ENCODE peak calls at places on chromosomes 7 and 10, in nine cellular contexts. B is pancreas; V is omental fat pad; S is thoracic aorta; R is transverse colon; O is A549; N is foreskin fibroblast; H is CD8-positive, alpha-beta T cell; J is B cell. I is an unnamed sample.

GRCh38 chr7:144391823-144392255 is 11.7 kb downstream of the NOBOX start:
- DNase-seq in B (no peak), V (no peak), S (no peak), R (no peak), O (peak), N (peak), H (no peak), J (peak), I (no peak)

GRCh38 chr10:115491526-115492140 is 398.5 kb downstream of the ATRNL1 start:
- DNase-seq in B (no peak), V (no peak), S (no peak), R (no peak), O (no peak), N (no peak), H (no peak), J (no peak), I (no peak)

GRCh38 chr7:159038066-159038465 is 106.6 kb downstream of the VIPR2 start:
- DNase-seq in B (no peak), V (no peak), S (no peak), R (no peak), O (no peak), N (no peak), H (peak), J (no peak), I (no peak)

GRCh38 chr7:50531401-50531906 is 33.8 kb downstream of the DDC start:
- DNase-seq in B (peak), V (no peak), S (no peak), R (no peak), O (peak), N (no peak), H (no peak), J (no peak), I (no peak)

GRCh38 chr7:46772740-46773139 is 809.2 kb downstream of the TNS3 start:
- DNase-seq in B (no peak), V (no peak), S (no peak), R (no peak), O (no peak), N (no peak), H (no peak), J (no peak), I (no peak)

GRCh38 chr10:54060572-54060971 is 740.5 kb downstream of the PCDH15 start:
- DNase-seq in B (no peak), V (no peak), S (no peak), R (no peak), O (no peak), N (no peak), H (no peak), J (no peak), I (no peak)

GRCh38 chr7:20786779-20787651 is at the start of gene SP8:
- DNase-seq in B (no peak), V (no peak), S (no peak), R (no peak), O (no peak), N (no peak), H (no peak), J (peak), I (peak)

GRCh38 chr10:127797339-127797738 is 60.4 kb downstream of the FOXI2 start:
- DNase-seq in B (no peak), V (no peak), S (no peak), R (no peak), O (no peak), N (no peak), H (no peak), J (peak), I (no peak)

GRCh38 chr10:93745411-93746065 is 12.2 kb upstream of the LGI1 start:
- DNase-seq in B (no peak), V (no peak), S (no peak), R (no peak), O (peak), N (peak), H (no peak), J (no peak), I (no peak)

GRCh38 chr7:149872419-149873073 is 1.2 kb upstream of the ATP6V0E2 start:
- DNase-seq in B (peak), V (peak), S (peak), R (peak), O (peak), N (peak), H (peak), J (no peak), I (no peak)

GRCh38 chr10:130138479-130138866 is 2.3 kb downstream of the GLRX3 start:
- DNase-seq in B (no peak), V (no peak), S (no peak), R (no peak), O (peak), N (peak), H (no peak), J (no peak), I (no peak)

GRCh38 chr7:80054356-80054755 is 80.3 kb upstream of the GNAI1 start:
- DNase-seq in B (no peak), V (no peak), S (no peak), R (no peak), O (no peak), N (peak), H (no peak), J (no peak), I (no peak)

GRCh38 chr7:134327896-134328295 is 11.2 kb upstream of the SLC35B4 start:
- DNase-seq in B (no peak), V (no peak), S (no peak), R (peak), O (peak), N (peak), H (peak), J (peak), I (no peak)
- TF ChIP-seq CTCF in B (no peak), V (no peak), S (no peak), R (peak), O (peak), N (peak), H (peak), J (peak), I (no peak)

GRCh38 chr10:86111902-86112301 is 254.7 kb downstream of the GRID1 start:
- DNase-seq in B (no peak), V (no peak), S (no peak), R (no peak), O (no peak), N (no peak), H (no peak), J (no peak), I (no peak)

GRCh38 chr10:86108696-86109095 is 257.9 kb downstream of the GRID1 start:
- DNase-seq in B (no peak), V (no peak), S (no peak), R (no peak), O (no peak), N (no peak), H (no peak), J (no peak), I (no peak)

GRCh38 chr10:86113044-86113443 is 253.6 kb downstream of the GRID1 start:
- DNase-seq in B (no peak), V (no peak), S (no peak), R (no peak), O (no peak), N (no peak), H (no peak), J (no peak), I (no peak)

GRCh38 chr10:86109421-86109820 is 257.2 kb downstream of the GRID1 start:
- DNase-seq in B (no peak), V (no peak), S (no peak), R (no peak), O (no peak), N (no peak), H (no peak), J (no peak), I (no peak)

GRCh38 chr10:86110156-86110786 is 256.3 kb downstream of the GRID1 start:
- DNase-seq in B (no peak), V (no peak), S (no peak), R (no peak), O (no peak), N (no peak), H (no peak), J (no peak), I (no peak)
- TF ChIP-seq CTCF in B (no peak), V (no peak), S (no peak), R (no peak), O (no peak), N (peak), H (no peak), J (no peak), I (no peak)

GRCh38 chr10:44244745-44245600 is 139.9 kb downstream of the CXCL12 start:
- DNase-seq in B (no peak), V (no peak), S (no peak), R (no peak), O (no peak), N (no peak), H (no peak), J (no peak), I (no peak)

GRCh38 chr10:44243851-44244502 is 140.9 kb downstream of the CXCL12 start:
- DNase-seq in B (no peak), V (no peak), S (no peak), R (no peak), O (no peak), N (no peak), H (no peak), J (no peak), I (no peak)

GRCh38 chr10:44242826-44243225 is 142.1 kb downstream of the CXCL12 start:
- DNase-seq in B (no peak), V (no peak), S (no peak), R (no peak), O (no peak), N (no peak), H (no peak), J (no peak), I (no peak)

GRCh38 chr10:44240766-44241165 is 144.1 kb downstream of the CXCL12 start:
- DNase-seq in B (no peak), V (no peak), S (no peak), R (no peak), O (no peak), N (no peak), H (no peak), J (no peak), I (no peak)

GRCh38 chr10:44242091-44242490 is 142.8 kb downstream of the CXCL12 start:
- DNase-seq in B (no peak), V (no peak), S (no peak), R (no peak), O (no peak), N (no peak), H (no peak), J (no peak), I (no peak)
- TF ChIP-seq CTCF in B (no peak), V (no peak), S (no peak), R (no peak), O (no peak), N (no peak), H (no peak), J (no peak), I (no peak)

DNA sequence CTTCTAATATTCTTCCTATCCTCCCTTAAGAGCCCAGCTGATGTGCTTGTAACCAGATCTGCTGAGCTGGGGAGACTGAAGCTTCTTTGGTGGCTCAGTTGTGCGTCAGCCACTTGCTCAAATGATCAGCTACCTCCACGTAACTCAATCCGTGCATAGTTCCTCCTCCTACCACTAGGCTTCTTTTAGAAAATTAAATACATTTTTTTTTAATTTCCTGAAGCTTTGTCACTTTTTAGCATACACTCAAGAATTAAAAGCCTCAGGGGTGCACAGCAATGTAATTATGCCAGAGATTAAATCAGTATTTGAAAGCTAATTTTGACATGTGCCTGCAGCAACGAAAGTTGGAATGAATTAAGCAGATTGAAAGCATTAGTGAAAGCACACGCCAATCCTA is 20.4 kb upstream of the PRLHR start:
- DNase-seq in B (no peak), V (no peak), S (no peak), R (no peak), O (no peak), N (peak), H (no peak), J (no peak), I (no peak)
- TF ChIP-seq CTCF in B (no peak), V (no peak), S (no peak), R (no peak), O (no peak), N (no peak), H (no peak), J (no peak), I (peak)

GRCh38 chr7:157622408-157623221 is 285.8 kb downstream of the DNAJB6 start:
- DNase-seq in B (no peak), V (no peak), S (no peak), R (no peak), O (no peak), N (no peak), H (no peak), J (no peak), I (no peak)
- TF ChIP-seq CTCF in B (no peak), V (no peak), S (no peak), R (no peak), O (no peak), N (no peak), H (no peak), J (no peak), I (no peak)

DNA sequence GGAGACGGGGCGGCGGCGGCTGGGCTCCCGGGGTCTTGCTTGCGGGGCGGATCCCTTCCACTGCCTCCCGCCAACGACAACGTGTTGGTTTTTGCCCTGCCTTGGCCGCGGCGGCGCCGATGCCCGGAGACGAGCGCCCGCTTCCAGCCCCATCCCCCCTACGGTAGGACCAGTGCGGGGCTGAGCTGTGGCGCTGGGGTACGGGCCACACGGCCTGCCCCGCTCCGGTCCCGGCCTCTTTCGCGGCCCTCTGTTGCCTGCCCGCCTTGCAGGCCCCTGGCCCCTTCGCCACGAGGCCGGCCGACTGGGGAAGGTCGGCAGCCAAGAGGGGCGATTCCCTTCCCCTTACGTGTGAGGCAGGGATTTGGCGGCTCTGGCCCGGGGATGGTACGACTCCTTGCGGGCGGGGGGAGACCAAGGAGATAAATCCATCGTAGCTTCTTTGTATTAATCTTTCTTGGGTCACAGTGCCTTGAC is 488 bp downstream of the EIF4H start:
- DNase-seq in B (no peak), V (peak), S (no peak), R (peak), O (peak), N (no peak), H (no peak), J (no peak), I (peak)
- TF ChIP-seq CTCF in B (no peak), V (no peak), S (no peak), R (peak), O (no peak), N (no peak), H (no peak), J (no peak), I (no peak)

GRCh38 chr7:155799514-155799913 is 12.7 kb downstream of the SHH start:
- DNase-seq in B (no peak), V (no peak), S (no peak), R (no peak), O (no peak), N (no peak), H (no peak), J (no peak), I (no peak)
- TF ChIP-seq CTCF in B (no peak), V (no peak), S (no peak), R (no peak), O (no peak), N (no peak), H (no peak), J (no peak), I (no peak)

GRCh38 chr7:7967909-7968543 is 570 bp upstream of the GLCCI1 start:
- DNase-seq in B (no peak), V (no peak), S (no peak), R (no peak), O (no peak), N (no peak), H (no peak), J (no peak), I (no peak)
- TF ChIP-seq CTCF in B (no peak), V (no peak), S (no peak), R (no peak), O (no peak), N (no peak), H (no peak), J (no peak), I (no peak)

GRCh38 chr10:17412323-17412722 is 42.1 kb downstream of the ST8SIA6 start:
- DNase-seq in B (no peak), V (no peak), S (no peak), R (no peak), O (peak), N (no peak), H (no peak), J (no peak), I (no peak)
- TF ChIP-seq CTCF in B (peak), V (no peak), S (no peak), R (no peak), O (no peak), N (no peak), H (no peak), J (no peak), I (no peak)

I was measured in mesothelial cell of epicardium.